ENCODE peak calls at places on chromosomes 3 and 15, in seven cellular contexts. One of them, this sample, is unnamed.

GRCh38 chr15:91855684-91856553 is 2.4 kb downstream of the SLCO3A1 start:
- DNase-seq in tibial artery: no peak
- DNase-seq in thoracic aorta: no peak
- DNase-seq in astrocyte: no peak
- DNase-seq in upper lobe of right lung: peak; percentile 75
- DNase-seq in endothelial cell of umbilical vein: no peak
- DNase-seq in colonic mucosa: peak; percentile 88
- DNase-seq in this sample: peak; percentile 43

GRCh38 chr15:99092554-99093172 is 12.2 kb upstream of the SYNM start:
- DNase-seq in colonic mucosa: no peak
- DNase-seq in upper lobe of right lung: no peak
- DNase-seq in tibial artery: no peak
- DNase-seq in astrocyte: no peak
- DNase-seq in thoracic aorta: no peak
- DNase-seq in endothelial cell of umbilical vein: no peak
- DNase-seq in this sample: no peak

GRCh38 chr3:123694377-123695147 is 109.7 kb upstream of the HACD2 start:
- DNase-seq in astrocyte: peak; percentile 36
- DNase-seq in endothelial cell of umbilical vein: peak; percentile 21
- DNase-seq in upper lobe of right lung: no peak
- DNase-seq in tibial artery: no peak
- DNase-seq in thoracic aorta: no peak
- DNase-seq in colonic mucosa: no peak
- DNase-seq in this sample: no peak

GRCh38 chr15:35925634-35926380 is 379.8 kb upstream of the DPH6 start:
- DNase-seq in thoracic aorta: no peak
- DNase-seq in colonic mucosa: no peak
- DNase-seq in endothelial cell of umbilical vein: no peak
- DNase-seq in astrocyte: peak; percentile 43
- DNase-seq in upper lobe of right lung: no peak
- DNase-seq in tibial artery: no peak
- DNase-seq in this sample: peak; percentile 72

GRCh38 chr3:151308089-151308488 is 8.5 kb downstream of the GPR87 start:
- DNase-seq in astrocyte: no peak
- DNase-seq in tibial artery: no peak
- DNase-seq in thoracic aorta: no peak
- DNase-seq in colonic mucosa: no peak
- DNase-seq in upper lobe of right lung: no peak
- DNase-seq in endothelial cell of umbilical vein: no peak
- DNase-seq in this sample: peak; percentile 66

GRCh38 chr3:4582634-4583033 is 89.5 kb downstream of the ITPR1 start:
- DNase-seq in endothelial cell of umbilical vein: no peak
- DNase-seq in astrocyte: no peak
- DNase-seq in tibial artery: no peak
- DNase-seq in thoracic aorta: no peak
- DNase-seq in upper lobe of right lung: no peak
- DNase-seq in colonic mucosa: no peak
- DNase-seq in this sample: no peak

GRCh38 chr15:63374686-63375520 is 6.7 kb downstream of the CA12 start:
- DNase-seq in tibial artery: peak; percentile 73
- DNase-seq in upper lobe of right lung: peak; percentile 80
- DNase-seq in astrocyte: peak; percentile 82
- DNase-seq in colonic mucosa: no peak
- DNase-seq in endothelial cell of umbilical vein: peak; percentile 84
- DNase-seq in thoracic aorta: no peak
- DNase-seq in this sample: peak; percentile 53

GRCh38 chr15:78018445-78018844 is 59.1 kb downstream of the TBC1D2B start:
- DNase-seq in endothelial cell of umbilical vein: no peak
- DNase-seq in tibial artery: no peak
- DNase-seq in astrocyte: no peak
- DNase-seq in thoracic aorta: no peak
- DNase-seq in upper lobe of right lung: no peak
- DNase-seq in colonic mucosa: no peak
- DNase-seq in this sample: no peak

DNA sequence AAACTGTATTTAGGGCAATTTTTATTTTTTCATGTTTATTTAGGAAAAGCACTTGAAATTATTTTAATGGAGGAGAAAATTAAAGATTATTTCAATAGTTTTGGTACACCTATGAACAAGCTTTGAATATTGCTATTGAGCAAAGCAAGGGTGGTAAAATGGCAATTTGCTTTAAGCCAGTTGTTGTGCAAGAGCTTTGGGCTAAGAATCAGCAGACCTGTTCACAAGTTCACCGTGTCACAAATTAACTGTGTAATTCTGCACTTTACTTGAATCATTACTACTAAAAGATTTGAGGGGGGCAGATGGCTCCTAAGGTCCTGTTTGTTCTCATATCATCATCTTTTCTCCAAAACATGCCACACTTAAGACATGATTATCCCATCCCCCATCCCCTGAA is 238.9 kb upstream of the GBE1 start:
- DNase-seq in colonic mucosa: no peak
- DNase-seq in endothelial cell of umbilical vein: no peak
- DNase-seq in upper lobe of right lung: no peak
- DNase-seq in tibial artery: no peak
- DNase-seq in thoracic aorta: no peak
- DNase-seq in astrocyte: no peak
- DNase-seq in this sample: no peak
- H3K4me1 ChIP-seq in colonic mucosa: no peaks in the 10 kb centered on the region
- H3K4me1 ChIP-seq in endothelial cell of umbilical vein: no peaks in the 10 kb centered on the region
- H3K4me1 ChIP-seq in upper lobe of right lung: no peaks in the 10 kb centered on the region
- H3K4me1 ChIP-seq in tibial artery: no peaks in the 10 kb centered on the region
- H3K4me1 ChIP-seq in thoracic aorta: no peaks in the 10 kb centered on the region
- H3K4me1 ChIP-seq in astrocyte: peaks cover 4% of the 10 kb centered on the region
- H3K4me1 ChIP-seq in this sample: no peaks in the 10 kb centered on the region

GRCh38 chr15:79914728-79915127 is 17.9 kb upstream of the MTHFS start:
- DNase-seq in endothelial cell of umbilical vein: no peak
- DNase-seq in astrocyte: no peak
- DNase-seq in upper lobe of right lung: no peak
- DNase-seq in thoracic aorta: no peak
- DNase-seq in colonic mucosa: no peak
- DNase-seq in tibial artery: no peak
- DNase-seq in this sample: no peak

GRCh38 chr15:79916424-79916823 is 19.6 kb upstream of the MTHFS start:
- DNase-seq in colonic mucosa: no peak
- DNase-seq in astrocyte: no peak
- DNase-seq in tibial artery: no peak
- DNase-seq in upper lobe of right lung: no peak
- DNase-seq in thoracic aorta: no peak
- DNase-seq in endothelial cell of umbilical vein: no peak
- DNase-seq in this sample: no peak

GRCh38 chr15:79919090-79919748 is 22.4 kb upstream of the MTHFS start:
- DNase-seq in colonic mucosa: no peak
- DNase-seq in upper lobe of right lung: no peak
- DNase-seq in endothelial cell of umbilical vein: no peak
- DNase-seq in tibial artery: no peak
- DNase-seq in thoracic aorta: no peak
- DNase-seq in astrocyte: no peak
- DNase-seq in this sample: no peak

GRCh38 chr15:79919749-79920511 is 23.1 kb upstream of the MTHFS start:
- DNase-seq in tibial artery: no peak
- DNase-seq in upper lobe of right lung: no peak
- DNase-seq in colonic mucosa: no peak
- DNase-seq in thoracic aorta: no peak
- DNase-seq in astrocyte: no peak
- DNase-seq in endothelial cell of umbilical vein: no peak
- DNase-seq in this sample: no peak

DNA sequence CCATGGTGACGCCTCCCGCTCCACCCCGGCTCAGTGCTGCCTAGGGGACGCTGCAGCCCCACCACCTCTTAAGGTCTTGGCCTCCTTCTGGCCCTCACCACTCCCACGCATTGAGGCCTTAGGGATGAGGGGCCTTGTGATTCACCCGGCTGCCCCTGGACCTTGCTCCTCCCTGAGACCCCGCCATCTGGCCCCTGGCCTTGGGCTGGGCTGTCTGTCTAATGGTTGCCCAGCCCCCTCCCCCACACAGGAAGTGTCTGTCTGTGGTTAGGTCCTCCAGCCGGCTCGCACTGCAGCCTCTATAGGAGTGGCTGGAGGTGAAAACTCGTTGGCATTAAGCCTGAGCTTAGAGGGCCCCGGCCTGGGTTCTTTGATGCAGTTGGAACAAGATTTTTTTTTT is 21.5 kb upstream of the MTHFS start:
- DNase-seq in thoracic aorta: no peak
- DNase-seq in upper lobe of right lung: no peak
- DNase-seq in endothelial cell of umbilical vein: no peak
- DNase-seq in astrocyte: no peak
- DNase-seq in colonic mucosa: no peak
- DNase-seq in tibial artery: no peak
- DNase-seq in this sample: no peak
- H3K9me3 ChIP-seq in thoracic aorta: peaks cover 68% of the 10 kb centered on the region
- H3K9me3 ChIP-seq in upper lobe of right lung: peaks cover 69% of the 10 kb centered on the region
- H3K9me3 ChIP-seq in endothelial cell of umbilical vein: no peaks in the 10 kb centered on the region
- H3K9me3 ChIP-seq in astrocyte: peaks cover 29% of the 10 kb centered on the region
- H3K9me3 ChIP-seq in colonic mucosa: peaks cover 8% of the 10 kb centered on the region
- H3K9me3 ChIP-seq in tibial artery: peaks cover 64% of the 10 kb centered on the region
- H3K9me3 ChIP-seq in this sample: peaks cover 36% of the 10 kb centered on the region

GRCh38 chr15:41276821-41277220 is 45.8 kb downstream of the CHP1 start:
- DNase-seq in thoracic aorta: no peak
- DNase-seq in upper lobe of right lung: no peak
- DNase-seq in colonic mucosa: no peak
- DNase-seq in astrocyte: no peak
- DNase-seq in tibial artery: no peak
- DNase-seq in endothelial cell of umbilical vein: no peak
- DNase-seq in this sample: no peak
- H3K36me3 ChIP-seq in thoracic aorta: peaks cover 13% of the 10 kb centered on the region
- H3K36me3 ChIP-seq in upper lobe of right lung: peaks cover 74% of the 10 kb centered on the region
- H3K36me3 ChIP-seq in colonic mucosa: peaks cover 9% of the 10 kb centered on the region
- H3K36me3 ChIP-seq in astrocyte: peaks cover 28% of the 10 kb centered on the region
- H3K36me3 ChIP-seq in tibial artery: peaks cover 18% of the 10 kb centered on the region
- H3K36me3 ChIP-seq in endothelial cell of umbilical vein: no peaks in the 10 kb centered on the region
- H3K36me3 ChIP-seq in this sample: peaks cover 13% of the 10 kb centered on the region

DNA sequence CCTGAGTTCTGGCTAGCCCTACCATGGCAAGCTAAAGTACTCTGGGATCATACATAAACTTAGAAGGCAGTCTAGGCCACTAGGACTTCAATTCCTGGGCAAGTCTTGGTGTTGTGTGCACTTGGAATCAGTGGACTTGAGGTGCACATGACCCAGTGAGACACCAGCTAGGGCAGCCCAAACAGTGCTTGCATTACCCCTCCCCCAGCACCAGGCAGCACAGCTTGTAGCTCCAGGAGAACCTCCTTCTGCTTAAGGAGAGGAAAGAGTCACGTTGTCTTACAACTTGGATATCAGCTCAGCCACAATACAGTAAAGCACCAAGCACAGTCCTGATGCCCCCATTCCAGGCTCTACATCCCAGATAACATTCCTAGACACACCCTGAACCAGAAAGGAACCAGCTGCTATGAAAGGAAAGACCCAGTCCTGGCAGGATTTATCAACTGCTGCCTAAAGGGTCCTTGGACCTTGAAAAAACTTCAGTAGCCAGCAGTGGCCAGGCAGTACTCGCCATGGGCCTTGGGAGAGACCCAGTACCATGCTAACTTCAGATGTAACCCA is 57.2 kb downstream of the MYO9A start:
- DNase-seq in upper lobe of right lung: no peak
- DNase-seq in endothelial cell of umbilical vein: no peak
- DNase-seq in tibial artery: no peak
- DNase-seq in colonic mucosa: no peak
- DNase-seq in astrocyte: no peak
- DNase-seq in thoracic aorta: no peak
- DNase-seq in this sample: no peak
- H3K4me1 ChIP-seq in upper lobe of right lung: peaks cover 8% of the 10 kb centered on the region
- H3K4me1 ChIP-seq in endothelial cell of umbilical vein: peaks cover 3% of the 10 kb centered on the region
- H3K4me1 ChIP-seq in tibial artery: peaks cover 31% of the 10 kb centered on the region
- H3K4me1 ChIP-seq in colonic mucosa: no peaks in the 10 kb centered on the region
- H3K4me1 ChIP-seq in astrocyte: no peaks in the 10 kb centered on the region
- H3K4me1 ChIP-seq in thoracic aorta: peaks cover 17% of the 10 kb centered on the region
- H3K4me1 ChIP-seq in this sample: no peaks in the 10 kb centered on the region

GRCh38 chr15:25060996-25061620 is 106.3 kb downstream of the SNRPN start:
- DNase-seq in colonic mucosa: no peak
- DNase-seq in upper lobe of right lung: no peak
- DNase-seq in astrocyte: no peak
- DNase-seq in tibial artery: peak; percentile 38
- DNase-seq in endothelial cell of umbilical vein: no peak
- DNase-seq in thoracic aorta: no peak
- DNase-seq in this sample: no peak
- H3K9me3 ChIP-seq in colonic mucosa: peaks cover 27% of the 10 kb centered on the region
- H3K9me3 ChIP-seq in upper lobe of right lung: peaks cover 100% of the 10 kb centered on the region
- H3K9me3 ChIP-seq in astrocyte: peaks cover 100% of the 10 kb centered on the region
- H3K9me3 ChIP-seq in tibial artery: peaks cover 100% of the 10 kb centered on the region
- H3K9me3 ChIP-seq in endothelial cell of umbilical vein: peaks cover 80% of the 10 kb centered on the region
- H3K9me3 ChIP-seq in thoracic aorta: peaks cover 100% of the 10 kb centered on the region
- H3K9me3 ChIP-seq in this sample: peaks cover 70% of the 10 kb centered on the region

DNA sequence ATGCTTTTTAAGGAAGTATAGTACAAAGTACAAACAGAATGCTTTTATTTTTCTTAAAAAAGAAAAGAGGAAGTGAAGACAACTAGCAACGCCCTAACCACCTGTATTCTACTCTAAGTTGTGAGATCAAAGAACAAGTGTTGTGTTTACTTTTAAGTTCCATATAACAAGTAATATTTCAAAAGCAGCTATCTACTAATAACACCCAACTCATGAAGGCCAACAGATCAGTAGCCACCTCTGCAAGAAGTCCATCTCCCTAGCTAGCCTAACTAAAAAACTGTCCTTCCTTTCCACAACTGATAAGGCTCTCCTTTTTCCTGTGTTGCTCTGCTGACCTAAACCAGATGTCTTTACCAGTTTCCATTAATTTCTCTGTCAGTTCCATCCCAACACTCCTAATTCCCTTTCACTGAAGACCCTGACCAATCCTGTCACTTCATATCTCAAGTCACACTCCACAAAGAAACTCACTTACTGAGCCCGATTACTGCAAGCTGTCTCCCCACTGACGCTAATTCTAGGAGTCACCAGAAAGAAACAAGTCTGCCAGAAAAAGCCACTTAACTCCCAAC is 26.9 kb downstream of the PHC3 start:
- DNase-seq in astrocyte: no peak
- DNase-seq in thoracic aorta: no peak
- DNase-seq in upper lobe of right lung: no peak
- DNase-seq in endothelial cell of umbilical vein: no peak
- DNase-seq in tibial artery: no peak
- DNase-seq in colonic mucosa: no peak
- DNase-seq in this sample: no peak
- H3K36me3 ChIP-seq in astrocyte: peaks cover 3% of the 10 kb centered on the region
- H3K36me3 ChIP-seq in thoracic aorta: no peaks in the 10 kb centered on the region
- H3K36me3 ChIP-seq in upper lobe of right lung: peaks cover 16% of the 10 kb centered on the region
- H3K36me3 ChIP-seq in endothelial cell of umbilical vein: no peaks in the 10 kb centered on the region
- H3K36me3 ChIP-seq in tibial artery: peaks cover 4% of the 10 kb centered on the region
- H3K36me3 ChIP-seq in colonic mucosa: no peaks in the 10 kb centered on the region
- H3K36me3 ChIP-seq in this sample: peaks cover 22% of the 10 kb centered on the region

This sample was measured in PC-3.